ENCODE peak calls at places on chromosomes 6 and 20, in five cellular contexts. One of them, this sample, is unnamed.

GRCh38 chr6:4948781-4949450 is 54.9 kb downstream of the RPP40 start:
- DNase-seq in endothelial cell of umbilical vein: no peak
- DNase-seq in HL-60: no peak
- DNase-seq in effector memory CD4-positive, alpha-beta T cell: no peak
- DNase-seq in AG04450: no peak
- DNase-seq in this sample: no peak

GRCh38 chr20:59564943-59565342 is 39.4 kb upstream of the PHACTR3 start:
- DNase-seq in endothelial cell of umbilical vein: no peak
- DNase-seq in HL-60: no peak
- DNase-seq in effector memory CD4-positive, alpha-beta T cell: no peak
- DNase-seq in AG04450: no peak
- DNase-seq in this sample: no peak

GRCh38 chr6:159033160-159034049 is 11.4 kb downstream of the TAGAP start:
- DNase-seq in endothelial cell of umbilical vein: no peak
- DNase-seq in HL-60: peak; percentile 71
- DNase-seq in effector memory CD4-positive, alpha-beta T cell: no peak
- DNase-seq in AG04450: no peak
- DNase-seq in this sample: no peak

GRCh38 chr6:7542878-7543394 is 1.5 kb downstream of the DSP start:
- DNase-seq in endothelial cell of umbilical vein: no peak
- DNase-seq in HL-60: peak; percentile 23
- DNase-seq in effector memory CD4-positive, alpha-beta T cell: no peak
- DNase-seq in AG04450: no peak
- DNase-seq in this sample: peak; percentile 39

GRCh38 chr6:90295854-90296345 is 743 bp downstream of the BACH2 start:
- DNase-seq in endothelial cell of umbilical vein: peak; percentile 73
- DNase-seq in HL-60: peak; percentile 39
- DNase-seq in effector memory CD4-positive, alpha-beta T cell: peak; percentile 45
- DNase-seq in AG04450: peak; percentile 43
- DNase-seq in this sample: no peak

GRCh38 chr20:56606174-56606945 is 22.7 kb upstream of the TFAP2C start:
- DNase-seq in endothelial cell of umbilical vein: no peak
- DNase-seq in HL-60: no peak
- DNase-seq in effector memory CD4-positive, alpha-beta T cell: no peak
- DNase-seq in AG04450: no peak
- DNase-seq in this sample: no peak

GRCh38 chr6:144415014-144415413 is 129.9 kb downstream of the UTRN start:
- DNase-seq in endothelial cell of umbilical vein: peak; percentile 48
- DNase-seq in HL-60: no peak
- DNase-seq in effector memory CD4-positive, alpha-beta T cell: no peak
- DNase-seq in AG04450: peak; percentile 59
- DNase-seq in this sample: peak; percentile 73

GRCh38 chr6:133132092-133132491 is 109.1 kb upstream of the EYA4 start:
- DNase-seq in endothelial cell of umbilical vein: no peak
- DNase-seq in HL-60: no peak
- DNase-seq in effector memory CD4-positive, alpha-beta T cell: no peak
- DNase-seq in AG04450: no peak
- DNase-seq in this sample: no peak

GRCh38 chr6:33414592-33415271 is 3.2 kb downstream of the CUTA start:
- DNase-seq in endothelial cell of umbilical vein: no peak
- DNase-seq in HL-60: peak; percentile 23
- DNase-seq in effector memory CD4-positive, alpha-beta T cell: no peak
- DNase-seq in AG04450: no peak
- DNase-seq in this sample: no peak

GRCh38 chr6:7544597-7544996 is 3.1 kb downstream of the DSP start:
- DNase-seq in endothelial cell of umbilical vein: no peak
- DNase-seq in HL-60: no peak
- DNase-seq in effector memory CD4-positive, alpha-beta T cell: no peak
- DNase-seq in AG04450: no peak
- DNase-seq in this sample: no peak

GRCh38 chr6:158663465-158664167 is 13.8 kb downstream of the SYTL3 start:
- DNase-seq in endothelial cell of umbilical vein: no peak
- DNase-seq in HL-60: no peak
- DNase-seq in effector memory CD4-positive, alpha-beta T cell: no peak
- DNase-seq in AG04450: no peak
- DNase-seq in this sample: no peak

GRCh38 chr6:10409766-10410209 is 5.1 kb downstream of the TFAP2A start:
- DNase-seq in endothelial cell of umbilical vein: no peak
- DNase-seq in HL-60: no peak
- DNase-seq in effector memory CD4-positive, alpha-beta T cell: no peak
- DNase-seq in AG04450: no peak
- DNase-seq in this sample: no peak
- H3K4me3 ChIP-seq in endothelial cell of umbilical vein: no peak overlapping the region
- H3K4me3 ChIP-seq in HL-60: no peak overlapping the region
- H3K4me3 ChIP-seq in effector memory CD4-positive, alpha-beta T cell: no peak overlapping the region
- H3K4me3 ChIP-seq in AG04450: peak overlapping the region; percentile 43
- H3K4me3 ChIP-seq in this sample: no peak overlapping the region

DNA sequence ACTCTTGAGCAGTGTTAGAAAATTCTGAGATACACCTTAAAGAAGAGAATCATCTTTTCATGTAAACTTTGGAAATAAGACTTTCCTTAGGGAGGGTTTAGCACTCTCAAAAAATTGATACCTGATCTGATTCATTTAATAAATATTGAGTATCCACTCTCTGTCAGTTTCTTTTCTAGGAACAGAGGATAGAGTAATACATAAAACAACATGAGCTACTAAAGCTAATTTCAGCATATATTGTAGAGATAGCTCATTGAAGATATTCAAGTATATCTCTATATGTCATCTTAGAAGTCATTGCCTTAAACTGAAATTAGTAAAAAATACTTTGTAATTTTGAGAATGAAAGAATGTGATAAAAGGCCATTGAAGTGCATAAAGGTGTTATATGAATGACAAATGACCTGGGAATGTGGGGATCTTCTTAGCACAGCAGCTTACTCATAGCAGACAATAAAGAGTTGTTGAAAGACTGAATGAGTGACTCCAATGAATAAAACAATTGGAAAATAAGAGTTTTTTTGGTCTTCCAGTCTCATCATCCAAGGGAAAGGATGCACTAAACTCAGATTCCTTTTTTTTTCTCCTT is 29.2 kb downstream of the RHAG start:
- DNase-seq in endothelial cell of umbilical vein: no peak
- DNase-seq in HL-60: no peak
- DNase-seq in effector memory CD4-positive, alpha-beta T cell: no peak
- DNase-seq in AG04450: no peak
- DNase-seq in this sample: no peak
- H3K4me3 ChIP-seq in endothelial cell of umbilical vein: no peak overlapping the region
- H3K4me3 ChIP-seq in HL-60: no peak overlapping the region
- H3K4me3 ChIP-seq in effector memory CD4-positive, alpha-beta T cell: no peak overlapping the region
- H3K4me3 ChIP-seq in AG04450: no peak overlapping the region
- H3K4me3 ChIP-seq in this sample: no peak overlapping the region

GRCh38 chr6:160069459-160069858 is 52.2 kb upstream of the SLC22A1 start:
- DNase-seq in endothelial cell of umbilical vein: no peak
- DNase-seq in HL-60: no peak
- DNase-seq in effector memory CD4-positive, alpha-beta T cell: no peak
- DNase-seq in AG04450: no peak
- DNase-seq in this sample: no peak
- H3K4me3 ChIP-seq in endothelial cell of umbilical vein: no peak overlapping the region
- H3K4me3 ChIP-seq in HL-60: no peak overlapping the region
- H3K4me3 ChIP-seq in effector memory CD4-positive, alpha-beta T cell: no peak overlapping the region
- H3K4me3 ChIP-seq in AG04450: no peak overlapping the region
- H3K4me3 ChIP-seq in this sample: no peak overlapping the region

GRCh38 chr6:42137192-42137753 is 5.1 kb downstream of the C6orf132 start:
- DNase-seq in endothelial cell of umbilical vein: peak; percentile 57
- DNase-seq in HL-60: no peak
- DNase-seq in effector memory CD4-positive, alpha-beta T cell: no peak
- DNase-seq in AG04450: no peak
- DNase-seq in this sample: no peak
- H3K4me3 ChIP-seq in endothelial cell of umbilical vein: no peak overlapping the region
- H3K4me3 ChIP-seq in HL-60: no peak overlapping the region
- H3K4me3 ChIP-seq in effector memory CD4-positive, alpha-beta T cell: no peak overlapping the region
- H3K4me3 ChIP-seq in AG04450: no peak overlapping the region
- H3K4me3 ChIP-seq in this sample: no peak overlapping the region

DNA sequence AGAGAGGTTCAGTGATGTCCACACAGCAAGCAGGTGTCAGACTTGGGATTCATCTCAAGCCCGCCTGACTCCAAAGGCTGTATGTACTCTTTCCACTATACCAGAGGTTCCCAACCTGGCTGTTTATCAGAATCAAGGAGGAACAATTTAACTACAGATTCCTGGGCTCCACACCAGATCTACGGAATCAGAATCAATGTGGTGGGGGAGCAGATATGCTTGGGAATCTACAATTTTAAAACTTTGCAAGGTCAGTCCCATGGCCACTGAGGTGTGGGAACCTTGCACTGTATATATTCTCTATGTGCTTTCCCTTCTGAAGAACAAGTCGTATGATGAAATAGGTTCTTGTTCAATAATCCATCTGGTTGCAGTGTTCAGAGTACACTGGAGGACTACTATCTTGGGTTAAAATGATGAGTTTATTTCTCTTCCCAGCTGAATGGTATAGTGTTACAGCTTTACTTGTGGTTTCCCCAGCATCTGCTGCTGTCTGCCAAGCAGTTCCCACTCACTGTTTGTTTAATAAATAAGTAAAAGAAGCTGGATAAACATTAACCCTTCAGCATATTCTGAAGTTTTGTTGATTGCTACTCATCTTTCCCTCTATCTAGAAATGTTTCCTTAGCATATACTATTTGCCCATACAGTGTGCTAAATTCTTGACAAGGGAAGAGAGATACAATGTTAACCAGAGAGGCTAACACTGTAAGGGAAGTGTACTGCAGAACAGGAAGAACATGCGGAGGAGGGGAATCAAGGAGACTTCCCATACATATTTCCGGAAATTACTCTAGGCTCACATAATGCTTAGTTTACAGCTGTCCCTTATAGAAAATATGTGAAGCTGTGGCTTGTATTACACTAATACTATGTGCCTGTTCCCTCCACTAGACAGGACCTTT is 9.8 kb downstream of the TTI1 start:
- DNase-seq in endothelial cell of umbilical vein: peak; percentile 80
- DNase-seq in HL-60: peak; percentile 45
- DNase-seq in effector memory CD4-positive, alpha-beta T cell: no peak
- DNase-seq in AG04450: peak; percentile 95
- DNase-seq in this sample: peak; percentile 81
- H3K4me3 ChIP-seq in endothelial cell of umbilical vein: no peak overlapping the region
- H3K4me3 ChIP-seq in HL-60: no peak overlapping the region
- H3K4me3 ChIP-seq in effector memory CD4-positive, alpha-beta T cell: no peak overlapping the region
- H3K4me3 ChIP-seq in AG04450: peak overlapping the region; percentile 11
- H3K4me3 ChIP-seq in this sample: no peak overlapping the region

GRCh38 chr6:21270501-21271290 is 322.9 kb upstream of the SOX4 start:
- DNase-seq in endothelial cell of umbilical vein: no peak
- DNase-seq in HL-60: no peak
- DNase-seq in effector memory CD4-positive, alpha-beta T cell: no peak
- DNase-seq in AG04450: no peak
- DNase-seq in this sample: no peak

GRCh38 chr6:21264288-21264818 is 329.2 kb upstream of the SOX4 start:
- DNase-seq in endothelial cell of umbilical vein: no peak
- DNase-seq in HL-60: no peak
- DNase-seq in effector memory CD4-positive, alpha-beta T cell: no peak
- DNase-seq in AG04450: no peak
- DNase-seq in this sample: no peak

GRCh38 chr6:21262504-21262903 is 331.0 kb upstream of the SOX4 start:
- DNase-seq in endothelial cell of umbilical vein: no peak
- DNase-seq in HL-60: no peak
- DNase-seq in effector memory CD4-positive, alpha-beta T cell: no peak
- DNase-seq in AG04450: no peak
- DNase-seq in this sample: no peak

GRCh38 chr6:21263531-21264287 is 329.8 kb upstream of the SOX4 start:
- DNase-seq in endothelial cell of umbilical vein: no peak
- DNase-seq in HL-60: peak; percentile 70
- DNase-seq in effector memory CD4-positive, alpha-beta T cell: no peak
- DNase-seq in AG04450: no peak
- DNase-seq in this sample: peak; percentile 51

GRCh38 chr6:21265264-21266044 is 328.1 kb upstream of the SOX4 start:
- DNase-seq in endothelial cell of umbilical vein: no peak
- DNase-seq in HL-60: no peak
- DNase-seq in effector memory CD4-positive, alpha-beta T cell: no peak
- DNase-seq in AG04450: no peak
- DNase-seq in this sample: peak; percentile 11
- H3K4me3 ChIP-seq in endothelial cell of umbilical vein: no peak overlapping the region
- H3K4me3 ChIP-seq in HL-60: no peak overlapping the region
- H3K4me3 ChIP-seq in effector memory CD4-positive, alpha-beta T cell: no peak overlapping the region
- H3K4me3 ChIP-seq in AG04450: no peak overlapping the region
- H3K4me3 ChIP-seq in this sample: no peak overlapping the region

DNA sequence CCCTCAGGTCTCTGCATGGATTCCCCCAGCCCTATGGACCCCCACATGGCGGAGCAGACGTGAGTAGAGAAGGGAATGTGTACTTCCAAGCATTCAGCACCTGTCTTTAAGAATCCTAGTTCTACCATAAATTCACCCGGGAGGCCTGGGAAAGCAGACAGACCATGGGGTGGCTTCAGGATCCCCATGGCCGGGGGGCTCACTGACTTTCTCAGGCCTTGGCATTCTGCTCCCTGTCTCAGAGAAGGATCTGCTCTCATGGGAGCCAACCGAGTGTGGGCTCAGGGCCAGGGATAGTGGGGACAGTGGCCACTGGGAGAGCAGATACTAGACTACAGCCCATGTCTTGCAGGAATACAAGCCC is 2.3 kb downstream of the CDC25B start:
- DNase-seq in endothelial cell of umbilical vein: no peak
- DNase-seq in HL-60: no peak
- DNase-seq in effector memory CD4-positive, alpha-beta T cell: no peak
- DNase-seq in AG04450: no peak
- DNase-seq in this sample: no peak
- H3K4me3 ChIP-seq in endothelial cell of umbilical vein: no peak overlapping the region
- H3K4me3 ChIP-seq in HL-60: no peak overlapping the region
- H3K4me3 ChIP-seq in effector memory CD4-positive, alpha-beta T cell: peak overlapping the region; percentile 83
- H3K4me3 ChIP-seq in AG04450: peak overlapping the region; percentile 82
- H3K4me3 ChIP-seq in this sample: peak overlapping the region; percentile 67

DNA sequence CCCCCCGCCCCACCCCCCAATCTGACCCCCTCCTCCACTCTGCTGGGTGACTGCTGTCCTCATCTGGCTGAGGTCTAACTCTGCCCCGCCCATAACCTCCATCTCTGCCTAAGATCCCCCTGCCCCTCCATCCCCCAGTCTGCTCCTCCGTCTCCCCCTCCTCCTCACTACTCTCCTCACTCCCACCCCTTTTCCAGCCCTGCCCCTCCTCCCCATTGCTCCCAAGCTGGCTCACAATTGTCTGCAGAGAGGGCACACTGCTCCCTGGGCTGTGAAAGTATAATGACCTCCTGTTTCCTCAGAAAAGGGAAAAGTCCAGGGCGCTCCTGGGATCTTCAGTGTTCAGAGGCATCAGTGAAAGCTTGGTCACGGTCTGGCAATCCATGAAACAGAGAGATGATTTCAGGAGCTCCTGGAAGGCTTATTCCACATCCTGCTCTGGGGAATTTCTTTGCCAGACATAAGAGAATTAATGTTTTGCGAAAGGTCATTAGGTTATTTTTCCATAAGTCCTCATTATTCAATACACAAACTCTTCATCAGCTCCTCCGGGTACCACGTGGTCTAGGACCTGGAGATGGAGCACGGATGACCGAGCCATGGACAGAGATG is 21.5 kb downstream of the CST5 start:
- DNase-seq in endothelial cell of umbilical vein: no peak
- DNase-seq in HL-60: no peak
- DNase-seq in effector memory CD4-positive, alpha-beta T cell: no peak
- DNase-seq in AG04450: no peak
- DNase-seq in this sample: no peak
- H3K4me3 ChIP-seq in endothelial cell of umbilical vein: no peak overlapping the region
- H3K4me3 ChIP-seq in HL-60: no peak overlapping the region
- H3K4me3 ChIP-seq in effector memory CD4-positive, alpha-beta T cell: no peak overlapping the region
- H3K4me3 ChIP-seq in AG04450: no peak overlapping the region
- H3K4me3 ChIP-seq in this sample: no peak overlapping the region

DNA sequence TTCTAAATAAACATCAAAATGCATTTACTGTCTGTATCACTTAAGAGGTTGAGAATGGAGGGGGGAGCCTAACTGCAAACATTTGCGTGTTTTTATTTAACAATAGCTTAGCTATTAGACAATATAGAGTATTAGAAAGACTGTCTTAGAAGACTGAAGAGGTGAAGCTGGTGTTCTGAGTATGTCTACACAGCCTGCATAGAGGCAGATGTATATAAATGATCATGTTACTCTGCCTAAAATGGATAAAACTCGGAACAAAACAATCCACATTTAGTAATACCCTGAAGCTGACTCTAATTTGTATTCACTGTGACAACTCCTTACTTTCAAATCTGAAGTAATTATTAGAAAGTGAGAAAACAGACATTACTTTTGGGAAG is 181.9 kb downstream of the GMPR start:
- DNase-seq in endothelial cell of umbilical vein: no peak
- DNase-seq in HL-60: no peak
- DNase-seq in effector memory CD4-positive, alpha-beta T cell: no peak
- DNase-seq in AG04450: no peak
- DNase-seq in this sample: no peak
- H3K4me3 ChIP-seq in endothelial cell of umbilical vein: no peak overlapping the region
- H3K4me3 ChIP-seq in HL-60: no peak overlapping the region
- H3K4me3 ChIP-seq in effector memory CD4-positive, alpha-beta T cell: no peak overlapping the region
- H3K4me3 ChIP-seq in AG04450: no peak overlapping the region
- H3K4me3 ChIP-seq in this sample: no peak overlapping the region